ENCODE peak calls at places on chromosomes 6 and 20, in five cellular contexts. G is stimulated activated CD8-positive, alpha-beta memory T cell treated with anti-CD3 and anti-CD28 coated beads, Interleukin-2, amount 100 ng/mL, for 1 hour; R is substantia nigra; X is lung; C is stimulated activated CD4-positive, alpha-beta T cell treated with anti-CD3 and anti-CD28 coated beads, Interleukin-12 subunit alpha, Interleukin-12 subunit beta, amount 100 ng/mL, for 4 hours. A is an unnamed sample.

GRCh38 chr6:170293411-170293844 is 2.5 kb upstream of the DLL1 start:
- DNase-seq in R (no peak), G (no peak), X (no peak), C (no peak), A (no peak)

GRCh38 chr6:79513111-79513510 is 24.1 kb downstream of the LCA5 start:
- DNase-seq in G (no peak), X (no peak), C (no peak), R (no peak), A (no peak)

GRCh38 chr6:82072113-82072512 is 175.4 kb downstream of the IBTK start:
- DNase-seq in X (no peak), G (no peak), R (no peak), C (no peak), A (no peak)

GRCh38 chr20:58712823-58713731 is 20.5 kb downstream of the NPEPL1 start:
- DNase-seq in C (no peak), X (peak), G (no peak), R (no peak), A (no peak)

GRCh38 chr20:29873946-29874345 is 1383.5 kb upstream of the DEFB115 start:
- DNase-seq in X (no peak), R (no peak), G (no peak), C (peak), A (no peak)

GRCh38 chr6:160254467-160255312 is 3.9 kb downstream of the SLC22A2 start:
- DNase-seq in G (no peak), C (no peak), R (no peak), X (no peak), A (no peak)

GRCh38 chr6:20686142-20686541 is 151.9 kb downstream of the CDKAL1 start:
- DNase-seq in C (no peak), G (no peak), X (no peak), R (no peak), A (no peak)

GRCh38 chr6:124446966-124447365 is 515.3 kb upstream of the RNF217 start:
- DNase-seq in X (no peak), R (no peak), C (no peak), G (no peak), A (no peak)

GRCh38 chr6:155066371-155066770 is 71.3 kb downstream of the TIAM2 start:
- DNase-seq in R (no peak), C (no peak), X (no peak), G (no peak), A (no peak)